ENCODE peak calls at places on chromosomes 6 and 20, in nine cellular contexts. V is Panc1; K is lower lobe of right lung; M is effector CD4-positive, alpha-beta T cell; T is upper lobe of right lung; O is neural progenitor cell; C is activated CD8-positive, alpha-beta T cell treated with anti-CD3 and anti-CD28 coated beads, Interleukin-2, amount 10 ng/mL, durations not matched to agents 7 days and 5 days; H is AG08395; Q is DND-41. P is an unnamed sample.

GRCh38 chr6:26329763-26330511 is 35.1 kb upstream of the BTN3A2 start:
- DNase-seq in M (no peak), T (no peak), K (no peak), O (peak), H (no peak), Q (no peak), V (no peak), C (peak), P (peak)

GRCh38 chr20:43988451-43988850 is 73.8 kb downstream of the TOX2 start:
- DNase-seq in M (no peak), K (no peak), T (no peak), O (no peak), V (no peak), Q (no peak), H (no peak), C (no peak), P (no peak)

GRCh38 chr6:39228111-39228971 is 934 bp downstream of the KCNK5 start:
- DNase-seq in H (no peak), T (no peak), Q (no peak), K (no peak), C (no peak), O (peak), M (no peak), V (no peak), P (no peak)

GRCh38 chr6:167731731-167732422 is 94.8 kb upstream of the AFDN start:
- DNase-seq in M (no peak), K (no peak), Q (no peak), V (no peak), O (no peak), T (no peak), H (no peak), C (no peak), P (no peak)

GRCh38 chr6:22954749-22955385 is 385.5 kb downstream of the HDGFL1 start:
- DNase-seq in H (no peak), O (no peak), V (no peak), T (no peak), M (no peak), C (no peak), K (no peak), Q (no peak), P (no peak)

GRCh38 chr20:50572922-50573777 is 63.0 kb downstream of the PTPN1 start:
- DNase-seq in T (no peak), M (no peak), O (no peak), K (no peak), H (peak), C (no peak), Q (no peak), V (no peak), P (no peak)

GRCh38 chr20:10508060-10508459 is 73.0 kb downstream of the SLX4IP start:
- DNase-seq in Q (no peak), K (no peak), C (no peak), H (peak), O (no peak), M (no peak), T (no peak), V (no peak), P (no peak)

GRCh38 chr6:129671442-129672344 is 38.3 kb downstream of the ARHGAP18 start:
- DNase-seq in C (peak), Q (no peak), O (peak), M (peak), V (no peak), T (peak), K (peak), H (no peak), P (peak)

GRCh38 chr6:151372164-151372563 is 19.2 kb downstream of the ZBTB2 start:
- DNase-seq in H (no peak), C (peak), K (no peak), M (no peak), Q (no peak), T (no peak), V (no peak), O (no peak), P (no peak)

GRCh38 chr6:28589234-28589951 is 63.7 kb downstream of the GPX5 start:
- DNase-seq in M (no peak), K (no peak), H (peak), Q (no peak), T (no peak), O (peak), V (peak), C (peak), P (peak)

GRCh38 chr20:37123441-37123840 is 27.6 kb upstream of the RBL1 start:
- DNase-seq in Q (no peak), K (peak), O (no peak), V (no peak), T (no peak), M (no peak), H (no peak), C (no peak), P (no peak)

GRCh38 chr20:33710681-33711445 is 9.2 kb downstream of the PXMP4 start:
- DNase-seq in V (no peak), O (no peak), K (no peak), M (no peak), H (no peak), T (no peak), C (no peak), Q (no peak), P (no peak)

GRCh38 chr6:42339991-42340401 is 111.7 kb downstream of the TRERF1 start:
- DNase-seq in H (no peak), Q (no peak), C (no peak), M (no peak), V (no peak), O (no peak), K (no peak), T (no peak), P (no peak)

GRCh38 chr6:168061269-168062210 is 17.5 kb downstream of the FRMD1 start:
- DNase-seq in V (no peak), C (no peak), T (no peak), H (no peak), Q (no peak), O (no peak), M (no peak), K (no peak), P (no peak)

GRCh38 chr6:88422831-88423230 is 256.7 kb upstream of the CNR1 start:
- DNase-seq in O (no peak), C (no peak), V (no peak), H (no peak), T (no peak), M (no peak), K (no peak), Q (no peak), P (no peak)

GRCh38 chr6:17298257-17298656 is 17.1 kb downstream of the RBM24 start:
- DNase-seq in V (no peak), Q (no peak), O (no peak), M (no peak), K (no peak), C (no peak), T (no peak), H (no peak), P (no peak)

GRCh38 chr20:23446505-23446904 is 6.2 kb downstream of the CST11 start:
- DNase-seq in M (no peak), C (peak), O (peak), V (no peak), H (no peak), Q (no peak), T (no peak), K (no peak), P (no peak)

GRCh38 chr6:30507849-30508843 is 18.8 kb downstream of the HLA-E start:
- DNase-seq in C (no peak), M (no peak), K (no peak), O (no peak), Q (no peak), V (no peak), H (no peak), T (no peak), P (no peak)

GRCh38 chr20:47809561-47809960 is 24.3 kb upstream of the SULF2 start:
- DNase-seq in C (no peak), M (no peak), V (no peak), K (no peak), Q (no peak), H (no peak), T (no peak), O (no peak), P (no peak)

P was measured in central memory CD4-positive, alpha-beta T cell.